ENCODE peak calls at places on chromosomes 12 and 14, in eight cellular contexts. Z is cardiac muscle cell; N is colonic mucosa; Y is CD8-positive, alpha-beta T cell; J is heart right ventricle; R is thoracic aorta; Q is esophagus muscularis mucosa; G is PC-3. M is an unnamed sample. For H3K4me1, the result is how much of the 10 kb centered on the place peaks cover.

GRCh38 chr12:63420206-63420644 is 248.1 kb downstream of the DPY19L2 start:
- DNase-seq in Z (peak), N (peak), Y (no peak), J (peak), R (no peak), Q (no peak), G (peak), M (no peak)

GRCh38 chr14:95260537-95261440 is 58.9 kb downstream of the CLMN start:
- DNase-seq in Z (peak), N (no peak), Y (no peak), J (peak), R (no peak), Q (no peak), G (peak), M (no peak)

GRCh38 chr12:18580286-18580685 is 157.5 kb downstream of the PLCZ1 start:
- DNase-seq in Z (no peak), N (no peak), Y (no peak), J (no peak), R (no peak), Q (no peak), G (no peak), M (no peak)

GRCh38 chr14:76267322-76268012 is 108.5 kb upstream of the ESRRB start:
- DNase-seq in Z (no peak), N (peak), Y (no peak), J (peak), R (no peak), Q (no peak), G (no peak), M (peak)

GRCh38 chr14:76236172-76237130 is 84.7 kb downstream of the GPATCH2L start:
- DNase-seq in Z (no peak), N (no peak), Y (no peak), J (no peak), R (no peak), Q (no peak), G (no peak), M (no peak)

GRCh38 chr12:82765971-82766705 is 79.4 kb downstream of the TMTC2 start:
- DNase-seq in Z (peak), N (no peak), Y (no peak), J (no peak), R (no peak), Q (no peak), G (no peak), M (no peak)

GRCh38 chr12:13169255-13169654 is 27.3 kb upstream of the EMP1 start:
- DNase-seq in Z (no peak), N (no peak), Y (no peak), J (no peak), R (no peak), Q (no peak), G (no peak), M (no peak)

GRCh38 chr14:21933681-21934080 is 260.1 kb upstream of the OR4E1 start:
- DNase-seq in Z (peak), N (no peak), Y (no peak), J (no peak), R (no peak), Q (no peak), G (peak), M (no peak)

GRCh38 chr12:47361389-47362031 is 281.8 kb upstream of the AMIGO2 start:
- DNase-seq in Z (no peak), N (peak), Y (peak), J (peak), R (no peak), Q (no peak), G (no peak), M (peak)

GRCh38 chr12:107514887-107515445 is 170.6 kb upstream of the PWP1 start:
- DNase-seq in Z (no peak), N (no peak), Y (no peak), J (no peak), R (no peak), Q (no peak), G (peak), M (no peak)

GRCh38 chr14:101360045-101360931 is 201.0 kb upstream of the DIO3 start:
- DNase-seq in Z (peak), N (peak), Y (no peak), J (peak), R (no peak), Q (peak), G (no peak), M (no peak)
- H3K27ac ChIP-seq in Z (no peak), N (peak), Y (no peak), J (peak), R (no peak), Q (peak), G (no peak), M (no peak)

DNA sequence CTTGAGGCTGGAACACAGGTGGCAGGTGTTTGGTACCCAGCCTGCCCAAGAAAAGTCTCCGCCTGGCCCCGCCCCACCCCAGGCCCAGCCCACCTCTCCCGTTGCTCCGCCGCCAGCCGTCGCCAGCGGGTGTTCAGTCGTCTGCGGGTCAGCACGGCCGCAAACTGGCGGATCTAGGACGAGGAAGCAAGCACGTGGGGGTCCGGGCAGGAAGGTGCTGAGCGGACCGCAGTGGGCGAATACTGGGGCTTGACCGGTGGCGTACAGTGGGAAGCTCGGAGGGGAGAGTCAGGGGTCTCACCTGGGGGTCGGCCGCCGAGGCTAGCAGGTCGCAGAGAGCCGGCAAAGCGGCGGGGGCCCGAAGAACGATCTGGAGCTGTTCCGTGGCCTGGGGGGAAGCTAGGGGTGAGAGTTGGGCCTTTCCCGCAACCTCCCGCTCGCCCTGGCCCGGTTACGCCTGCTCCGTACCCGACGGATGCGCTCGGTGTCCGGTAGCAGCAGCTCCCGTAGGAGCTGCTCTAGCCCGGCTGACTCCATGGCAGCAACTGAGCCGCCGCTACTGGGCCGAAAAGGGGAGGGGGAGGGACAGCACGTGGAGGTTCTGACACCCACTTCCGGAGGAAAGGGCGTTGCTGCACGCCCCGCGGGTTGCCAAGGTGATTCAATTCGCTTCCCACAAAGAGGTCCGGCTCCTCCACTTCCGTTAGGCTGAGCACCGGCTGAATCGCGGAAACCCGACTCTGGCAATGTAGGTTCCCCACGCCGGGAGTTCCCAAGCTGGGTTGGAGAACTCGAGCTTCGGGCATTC is at the start of gene IPO4:
- DNase-seq in Z (peak), N (peak), Y (peak), J (peak), R (peak), Q (peak), G (peak), M (peak)
- H3K4me1 ChIP-seq in Z (under half), N (under half), Y (under half), J (under half), R (under half), Q (under half), G (under half), M (under half)

GRCh38 chr12:42296503-42297109 is 29.3 kb downstream of the ZCRB1 start:
- DNase-seq in Z (no peak), N (no peak), Y (no peak), J (no peak), R (no peak), Q (no peak), G (peak), M (peak)

GRCh38 chr12:42299392-42300308 is 26.2 kb downstream of the ZCRB1 start:
- DNase-seq in Z (no peak), N (no peak), Y (peak), J (no peak), R (no peak), Q (no peak), G (peak), M (no peak)

DNA sequence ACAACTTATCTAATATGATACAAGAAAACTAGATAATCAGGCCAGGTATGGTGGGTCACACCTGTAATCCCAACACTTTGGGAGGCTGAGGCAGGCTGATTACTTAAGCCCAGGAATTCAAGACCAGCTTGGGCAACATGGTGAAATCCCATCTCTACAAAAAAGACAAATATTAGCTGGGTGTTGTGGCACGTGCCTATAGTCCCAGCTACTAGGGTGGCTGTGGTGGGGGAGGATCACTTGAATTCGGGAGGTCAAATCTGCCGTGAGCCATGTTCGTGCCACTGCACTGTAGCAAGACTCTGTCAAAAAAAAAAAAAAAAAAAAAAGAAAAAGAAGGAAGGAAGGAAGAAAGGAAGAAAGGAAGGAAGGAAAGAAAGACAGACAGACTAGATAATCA is 27.0 kb downstream of the ZCRB1 start:
- DNase-seq in Z (no peak), N (no peak), Y (no peak), J (no peak), R (no peak), Q (no peak), G (no peak), M (no peak)
- H3K4me3 ChIP-seq in Z (no peak), N (no peak), Y (no peak), J (no peak), R (no peak), Q (no peak), G (no peak), M (no peak)

GRCh38 chr14:65042731-65043372 is 56.2 kb downstream of the FNTB start:
- DNase-seq in Z (no peak), N (no peak), Y (no peak), J (no peak), R (no peak), Q (no peak), G (no peak), M (no peak)
- H3K27ac ChIP-seq in Z (no peak), N (no peak), Y (no peak), J (no peak), R (no peak), Q (no peak), G (no peak), M (no peak)

GRCh38 chr14:68819260-68819691 is 26.4 kb upstream of the ZFP36L1 start:
- DNase-seq in Z (peak), N (peak), Y (no peak), J (no peak), R (no peak), Q (no peak), G (no peak), M (no peak)

GRCh38 chr14:68816183-68816942 is 23.5 kb upstream of the ZFP36L1 start:
- DNase-seq in Z (peak), N (peak), Y (peak), J (peak), R (no peak), Q (no peak), G (peak), M (peak)

GRCh38 chr14:68815288-68816182 is 22.7 kb upstream of the ZFP36L1 start:
- DNase-seq in Z (no peak), N (no peak), Y (peak), J (no peak), R (no peak), Q (no peak), G (no peak), M (no peak)

GRCh38 chr14:68816943-68817430 is 24.1 kb upstream of the ZFP36L1 start:
- DNase-seq in Z (no peak), N (no peak), Y (no peak), J (no peak), R (no peak), Q (no peak), G (no peak), M (no peak)

DNA sequence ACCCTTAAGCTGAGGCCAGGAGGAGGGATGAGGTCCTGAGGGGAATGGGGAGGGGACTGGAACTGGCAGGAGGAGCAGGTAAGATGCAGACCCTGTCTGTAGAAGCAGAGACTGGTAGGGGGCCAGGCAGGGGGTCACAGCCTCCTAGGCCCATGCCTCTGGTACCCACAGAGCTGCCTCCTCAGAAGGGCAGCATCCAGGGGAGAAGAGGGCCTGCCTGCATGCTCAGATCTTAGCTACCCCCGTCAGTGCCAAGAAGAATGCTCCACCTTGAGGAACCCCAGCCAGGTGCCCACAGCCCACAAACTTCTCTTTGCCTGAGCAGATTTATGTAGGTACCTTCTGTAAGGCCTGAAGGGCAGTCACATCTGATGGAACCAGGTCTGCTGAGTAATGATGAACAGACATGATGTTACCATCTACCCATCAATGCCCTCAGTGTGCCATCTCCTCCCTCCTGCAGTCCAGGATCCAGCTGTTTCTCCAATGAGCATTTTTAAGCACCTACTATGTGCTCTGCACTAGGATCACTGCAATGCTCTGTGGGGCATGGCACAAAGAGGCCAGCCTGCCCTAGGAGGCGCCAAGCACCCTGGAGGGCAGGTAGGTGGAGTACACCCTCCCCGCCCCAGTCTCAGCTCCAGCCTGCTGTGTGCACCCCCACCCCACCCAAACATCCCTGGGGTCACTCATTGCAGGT is 24.8 kb upstream of the ZFP36L1 start:
- DNase-seq in Z (no peak), N (no peak), Y (no peak), J (no peak), R (no peak), Q (no peak), G (no peak), M (no peak)
- H3K4me1 ChIP-seq in Z (under half), N (under half), Y (half or more), J (half or more), R (under half), Q (half or more), G (under half), M (half or more)

DNA sequence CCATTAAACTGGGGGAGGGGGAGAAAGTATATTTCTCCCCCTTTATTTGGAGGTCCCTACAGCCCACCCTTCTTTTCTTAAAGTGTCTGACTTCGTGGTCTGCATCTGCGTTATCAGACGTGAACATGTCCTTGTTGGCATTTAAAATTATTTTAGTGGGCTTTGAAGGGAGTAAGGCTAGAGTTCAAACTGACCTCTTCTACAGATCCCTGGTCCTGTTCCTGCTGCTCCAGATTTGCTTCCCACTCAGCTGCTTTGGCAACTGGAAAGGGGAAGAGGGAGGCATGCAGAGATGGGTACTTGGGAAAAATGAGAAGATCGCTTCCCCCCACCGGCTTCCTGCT is 611 bp upstream of the SIX6 start:
- DNase-seq in Z (no peak), N (no peak), Y (no peak), J (no peak), R (no peak), Q (no peak), G (no peak), M (no peak)
- H3K4me3 ChIP-seq in Z (no peak), N (no peak), Y (no peak), J (no peak), R (no peak), Q (no peak), G (no peak), M (no peak)

DNA sequence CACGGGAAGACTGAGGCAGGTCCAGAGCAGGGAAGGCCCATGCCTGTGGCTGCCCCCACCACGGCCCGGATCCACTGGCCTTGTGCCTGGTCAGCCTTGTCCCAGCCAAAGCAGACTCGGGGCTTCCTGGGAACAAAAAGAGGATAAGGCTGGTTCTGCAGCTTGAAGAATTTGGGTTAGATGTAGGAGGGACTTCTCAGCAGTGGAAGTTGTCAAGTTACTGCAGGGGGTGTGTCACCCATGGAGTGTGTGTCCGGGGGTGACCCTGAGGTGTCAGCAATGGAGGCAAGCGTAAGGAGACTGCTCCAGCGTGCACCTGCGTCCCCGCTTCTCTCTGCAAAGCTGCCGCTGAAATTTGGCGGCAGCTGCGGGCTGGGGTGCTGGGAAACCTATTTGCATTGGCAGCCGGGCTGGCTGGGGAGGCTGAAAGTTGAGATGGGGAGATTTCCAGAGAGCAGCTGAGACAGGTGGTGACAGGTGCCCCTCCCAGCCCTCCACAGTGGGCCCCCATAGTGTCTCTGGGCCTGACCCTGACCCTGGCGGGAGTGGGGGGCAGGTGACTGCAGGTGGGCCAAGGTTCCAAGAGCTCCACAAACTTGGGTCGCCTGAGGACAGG is 12.5 kb upstream of the TNFAIP2 start:
- DNase-seq in Z (no peak), N (no peak), Y (no peak), J (no peak), R (no peak), Q (no peak), G (no peak), M (no peak)
- H3K27ac ChIP-seq in Z (no peak), N (peak), Y (no peak), J (no peak), R (no peak), Q (peak), G (peak), M (no peak)

DNA sequence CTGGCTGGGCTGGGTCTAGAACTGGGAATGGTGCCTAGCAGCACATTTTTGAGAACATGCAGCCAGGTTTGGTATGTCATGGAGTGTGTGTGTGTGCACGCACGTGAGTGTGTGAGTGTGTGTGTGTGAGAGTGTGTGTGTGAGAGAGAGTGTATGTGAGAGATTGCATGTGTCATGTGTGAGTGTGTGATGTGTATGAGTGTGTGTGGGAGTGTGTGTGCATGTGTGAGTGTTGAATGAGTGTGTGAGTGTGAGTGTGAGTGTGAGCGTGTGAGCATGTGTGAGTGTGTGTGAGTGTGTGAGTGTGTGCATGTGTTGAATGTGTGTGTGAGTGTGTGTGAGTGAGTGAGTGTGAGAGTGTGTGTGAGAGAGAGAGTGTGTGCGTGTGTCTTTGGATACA is 108.9 kb upstream of the ETV6 start:
- DNase-seq in Z (no peak), N (no peak), Y (no peak), J (no peak), R (no peak), Q (no peak), G (no peak), M (no peak)
- H3K4me1 ChIP-seq in Z (under half), N (under half), Y (under half), J (under half), R (under half), Q (under half), G (under half), M (under half)

DNA sequence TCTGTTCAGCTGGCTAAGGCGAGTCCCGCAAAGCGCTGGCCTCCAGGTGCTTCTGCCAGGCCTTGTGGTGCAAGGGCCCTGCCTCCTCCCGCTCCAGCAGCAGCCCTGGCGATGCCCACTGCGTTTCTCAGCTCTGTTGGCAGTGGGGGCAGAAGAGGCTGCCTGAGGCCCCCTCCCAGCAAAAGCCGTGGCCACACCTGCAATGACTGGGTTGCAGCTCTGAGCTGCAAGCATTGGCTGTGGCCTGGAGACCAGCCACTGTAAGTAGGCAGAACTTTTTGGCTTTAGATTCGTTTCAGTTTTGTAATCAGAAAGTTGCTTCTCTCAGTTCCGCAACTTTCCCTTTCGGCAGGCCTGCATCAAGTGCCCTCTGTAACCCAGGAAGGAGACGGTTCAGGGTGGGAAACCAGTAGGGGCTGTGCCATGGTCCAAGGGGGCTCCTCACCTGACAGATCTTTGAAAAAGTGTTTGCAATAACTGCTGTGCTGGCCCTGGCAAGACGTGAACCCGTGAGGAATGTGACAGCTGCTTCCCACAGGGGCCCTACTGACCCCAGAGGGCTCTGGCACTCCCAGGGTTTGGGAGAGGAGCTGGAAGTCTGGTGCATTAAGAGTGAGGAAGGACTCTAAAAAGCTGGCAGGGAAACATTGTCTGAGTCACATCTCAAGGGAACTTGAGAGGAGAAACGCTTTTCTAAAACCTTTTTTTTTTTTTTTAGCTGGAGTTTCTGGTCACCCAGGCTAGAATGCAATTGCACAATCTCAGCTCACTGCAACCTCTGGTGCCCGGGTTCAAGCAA is 54.5 kb upstream of the MAX start:
- DNase-seq in Z (no peak), N (no peak), Y (no peak), J (peak), R (peak), Q (no peak), G (peak), M (no peak)
- H3K4me3 ChIP-seq in Z (no peak), N (no peak), Y (no peak), J (no peak), R (peak), Q (peak), G (no peak), M (no peak)